ENCODE peak calls at places on chromosomes 2 and 18, in four cellular contexts. One of them, this sample, is unnamed.

GRCh38 chr2:12507295-12507694 is 209.4 kb upstream of the TRIB2 start:
- DNase-seq in SK-N-SH: no peak
- DNase-seq in K562: no peak
- DNase-seq in neuronal stem cell: no peak
- DNase-seq in this sample: peak

GRCh38 chr2:219689676-219690628 is 62.5 kb downstream of the SLC4A3 start:
- DNase-seq in SK-N-SH: peak
- DNase-seq in K562: peak
- DNase-seq in neuronal stem cell: peak
- DNase-seq in this sample: peak

GRCh38 chr2:225590932-225591331 is 191.4 kb downstream of the NYAP2 start:
- DNase-seq in SK-N-SH: no peak
- DNase-seq in K562: no peak
- DNase-seq in neuronal stem cell: no peak
- DNase-seq in this sample: no peak

GRCh38 chr2:238449241-238449640 is 22.5 kb downstream of the ASB1 start:
- DNase-seq in SK-N-SH: no peak
- DNase-seq in K562: no peak
- DNase-seq in neuronal stem cell: no peak
- DNase-seq in this sample: no peak

GRCh38 chr18:10924290-10924689 is 225.1 kb downstream of the PIEZO2 start:
- DNase-seq in SK-N-SH: no peak
- DNase-seq in K562: no peak
- DNase-seq in neuronal stem cell: no peak
- DNase-seq in this sample: no peak

GRCh38 chr18:48718251-48718959 is 179.6 kb downstream of the CTIF start:
- DNase-seq in SK-N-SH: no peak
- DNase-seq in K562: no peak
- DNase-seq in neuronal stem cell: no peak
- DNase-seq in this sample: no peak

GRCh38 chr2:193843675-193844074 is 1648.9 kb upstream of the TMEFF2 start:
- DNase-seq in SK-N-SH: no peak
- DNase-seq in K562: no peak
- DNase-seq in neuronal stem cell: no peak
- DNase-seq in this sample: no peak

GRCh38 chr18:9506046-9506792 is 30.9 kb downstream of the RALBP1 start:
- DNase-seq in SK-N-SH: no peak
- DNase-seq in K562: no peak
- DNase-seq in neuronal stem cell: no peak
- DNase-seq in this sample: no peak

GRCh38 chr18:25253779-25254178 is 98.2 kb downstream of the ZNF521 start:
- DNase-seq in SK-N-SH: no peak
- DNase-seq in K562: no peak
- DNase-seq in neuronal stem cell: no peak
- DNase-seq in this sample: no peak

GRCh38 chr2:4499316-4499715 is 795.9 kb downstream of the DCDC2C start:
- DNase-seq in SK-N-SH: no peak
- DNase-seq in K562: no peak
- DNase-seq in neuronal stem cell: no peak
- DNase-seq in this sample: no peak

GRCh38 chr2:227534714-227535113 is 62.8 kb downstream of the AGFG1 start:
- DNase-seq in SK-N-SH: no peak
- DNase-seq in K562: no peak
- DNase-seq in neuronal stem cell: no peak
- DNase-seq in this sample: no peak

GRCh38 chr2:210287301-210287700 is 27.7 kb downstream of the MYL1 start:
- DNase-seq in SK-N-SH: no peak
- DNase-seq in K562: no peak
- DNase-seq in neuronal stem cell: no peak
- DNase-seq in this sample: no peak

GRCh38 chr2:60365556-60365955 is 187.9 kb downstream of the BCL11A start:
- DNase-seq in SK-N-SH: no peak
- DNase-seq in K562: no peak
- DNase-seq in neuronal stem cell: no peak
- DNase-seq in this sample: no peak

GRCh38 chr18:75635096-75635495 is 207.6 kb upstream of the SMIM21 start:
- DNase-seq in SK-N-SH: no peak
- DNase-seq in K562: no peak
- DNase-seq in neuronal stem cell: no peak
- DNase-seq in this sample: no peak

GRCh38 chr2:118846667-118847446 is 591 bp downstream of the EN1 start:
- DNase-seq in SK-N-SH: peak
- DNase-seq in K562: peak
- DNase-seq in neuronal stem cell: peak
- DNase-seq in this sample: no peak

GRCh38 chr2:181904022-181904632 is 12.6 kb downstream of the ITPRID2 start:
- DNase-seq in SK-N-SH: peak
- DNase-seq in K562: peak
- DNase-seq in neuronal stem cell: peak
- DNase-seq in this sample: no peak

GRCh38 chr18:78986018-78986481 is 6.4 kb downstream of the SALL3 start:
- DNase-seq in SK-N-SH: peak
- DNase-seq in K562: peak
- DNase-seq in neuronal stem cell: no peak
- DNase-seq in this sample: no peak

GRCh38 chr2:168639024-168639423 is 163.4 kb upstream of the NOSTRIN start:
- DNase-seq in SK-N-SH: no peak
- DNase-seq in K562: no peak
- DNase-seq in neuronal stem cell: no peak
- DNase-seq in this sample: peak

GRCh38 chr2:138948070-138948539 is 167.9 kb upstream of the NXPH2 start:
- DNase-seq in SK-N-SH: no peak
- DNase-seq in K562: no peak
- DNase-seq in neuronal stem cell: no peak
- DNase-seq in this sample: peak

GRCh38 chr2:62396880-62397279 is 109.1 kb downstream of the TMEM17 start:
- DNase-seq in SK-N-SH: no peak
- DNase-seq in K562: no peak
- DNase-seq in neuronal stem cell: no peak
- DNase-seq in this sample: no peak

GRCh38 chr18:62672600-62672999 is 42.7 kb upstream of the PHLPP1 start:
- DNase-seq in SK-N-SH: no peak
- DNase-seq in K562: no peak
- DNase-seq in neuronal stem cell: no peak
- DNase-seq in this sample: no peak

GRCh38 chr2:37230581-37230980 is 815 bp downstream of the CEBPZ start:
- DNase-seq in SK-N-SH: peak
- DNase-seq in K562: peak
- DNase-seq in neuronal stem cell: no peak
- DNase-seq in this sample: peak

GRCh38 chr2:173134703-173135102 is 59.1 kb downstream of the MAP3K20 start:
- DNase-seq in SK-N-SH: no peak
- DNase-seq in K562: no peak
- DNase-seq in neuronal stem cell: no peak
- DNase-seq in this sample: no peak

GRCh38 chr2:218024336-218024735 is 21.5 kb upstream of the TNS1 start:
- DNase-seq in SK-N-SH: peak
- DNase-seq in K562: no peak
- DNase-seq in neuronal stem cell: no peak
- DNase-seq in this sample: no peak

GRCh38 chr2:237901932-237902846 is 42.8 kb downstream of the RAMP1 start:
- DNase-seq in SK-N-SH: no peak
- DNase-seq in K562: no peak
- DNase-seq in neuronal stem cell: no peak
- DNase-seq in this sample: no peak

GRCh38 chr2:25042321-25043240 is 705 bp downstream of the EFR3B start:
- DNase-seq in SK-N-SH: peak
- DNase-seq in K562: peak
- DNase-seq in neuronal stem cell: peak
- DNase-seq in this sample: no peak

GRCh38 chr2:207683879-207684627 is 27.4 kb upstream of the CCNYL1 start:
- DNase-seq in SK-N-SH: no peak
- DNase-seq in K562: no peak
- DNase-seq in neuronal stem cell: no peak
- DNase-seq in this sample: peak

GRCh38 chr2:1925928-1926327 is 181.6 kb upstream of the PXDN start:
- DNase-seq in SK-N-SH: no peak
- DNase-seq in K562: no peak
- DNase-seq in neuronal stem cell: no peak
- DNase-seq in this sample: no peak

GRCh38 chr2:3704647-3705046 is 1.3 kb downstream of the DCDC2C start:
- DNase-seq in SK-N-SH: peak
- DNase-seq in K562: no peak
- DNase-seq in neuronal stem cell: peak
- DNase-seq in this sample: no peak

GRCh38 chr18:33232318-33232626 is 208.2 kb downstream of the CCDC178 start:
- DNase-seq in SK-N-SH: no peak
- DNase-seq in K562: no peak
- DNase-seq in neuronal stem cell: no peak
- DNase-seq in this sample: no peak

GRCh38 chr2:28620371-28620793 is 124.5 kb downstream of the PLB1 start:
- DNase-seq in SK-N-SH: no peak
- DNase-seq in K562: no peak
- DNase-seq in neuronal stem cell: no peak
- DNase-seq in this sample: no peak

GRCh38 chr2:109185338-109185737 is 56.3 kb downstream of the SH3RF3 start:
- DNase-seq in SK-N-SH: peak
- DNase-seq in K562: no peak
- DNase-seq in neuronal stem cell: no peak
- DNase-seq in this sample: peak

GRCh38 chr2:64400103-64400728 is 53.7 kb upstream of the LGALSL start:
- DNase-seq in SK-N-SH: no peak
- DNase-seq in K562: no peak
- DNase-seq in neuronal stem cell: no peak
- DNase-seq in this sample: peak

GRCh38 chr2:168757223-168757622 is 45.2 kb upstream of the NOSTRIN start:
- DNase-seq in SK-N-SH: peak
- DNase-seq in K562: no peak
- DNase-seq in neuronal stem cell: no peak
- DNase-seq in this sample: no peak

GRCh38 chr2:33205693-33206434 is 259.1 kb downstream of the LTBP1 start:
- DNase-seq in SK-N-SH: no peak
- DNase-seq in K562: no peak
- DNase-seq in neuronal stem cell: no peak
- DNase-seq in this sample: no peak
- H3K9ac ChIP-seq in SK-N-SH: no peak
- H3K9ac ChIP-seq in K562: no peak
- H3K9ac ChIP-seq in neuronal stem cell: no peak
- H3K9ac ChIP-seq in this sample: no peak

GRCh38 chr2:43193996-43194869 is 32.2 kb downstream of the ZFP36L2 start:
- DNase-seq in SK-N-SH: no peak
- DNase-seq in K562: no peak
- DNase-seq in neuronal stem cell: no peak
- DNase-seq in this sample: no peak
- H3K27ac ChIP-seq in SK-N-SH: no peak
- H3K27ac ChIP-seq in K562: peak
- H3K27ac ChIP-seq in neuronal stem cell: no peak
- H3K27ac ChIP-seq in this sample: no peak

DNA sequence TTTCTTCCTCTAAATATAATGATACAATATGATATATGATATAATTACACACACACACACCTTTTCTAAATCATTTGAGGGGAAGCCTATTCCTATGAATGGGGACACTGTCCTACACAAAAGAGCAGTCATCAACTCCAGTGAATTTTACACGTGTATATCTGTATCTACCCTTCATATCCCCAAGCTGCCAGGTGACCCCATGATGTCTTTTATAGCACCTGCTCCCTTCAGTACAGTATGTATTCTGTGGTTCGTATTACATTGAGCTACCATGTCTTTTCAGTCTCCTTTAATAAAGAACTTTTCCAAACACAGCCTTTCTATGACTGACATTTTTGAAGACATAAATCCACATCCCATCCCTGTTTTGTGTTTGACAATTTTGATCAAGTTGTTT is 19.0 kb downstream of the TBC1D8 start:
- DNase-seq in SK-N-SH: no peak
- DNase-seq in K562: no peak
- DNase-seq in neuronal stem cell: no peak
- DNase-seq in this sample: no peak
- H3K4me2 ChIP-seq in SK-N-SH: no peak
- H3K4me2 ChIP-seq in K562: no peak
- H3K4me2 ChIP-seq in neuronal stem cell: no peak
- H3K4me2 ChIP-seq in this sample: no peak

GRCh38 chr2:15940661-15941482 is 522 bp downstream of the MYCN start:
- DNase-seq in SK-N-SH: peak
- DNase-seq in K562: no peak
- DNase-seq in neuronal stem cell: peak
- DNase-seq in this sample: peak
- H3K9ac ChIP-seq in SK-N-SH: no peak
- H3K9ac ChIP-seq in K562: no peak
- H3K9ac ChIP-seq in neuronal stem cell: peak
- H3K9ac ChIP-seq in this sample: no peak

This sample was measured in mammary epithelial cell.